ENCODE peak calls at places on chromosomes 12 and 14, in six cellular contexts. H is heart left ventricle, N is A673, P is neural crest cell, M is RWPE1, E is H9. V is an unnamed sample.

GRCh38 chr14:26377150-26377549 is 220.7 kb downstream of the NOVA1 start:
- DNase-seq in N (no peak), E (peak), M (no peak), H (no peak), P (no peak), V (no peak)

GRCh38 chr12:124790650-124791400 is 72.8 kb downstream of the SCARB1 start:
- DNase-seq in N (no peak), H (no peak), P (no peak), M (no peak), E (no peak), V (no peak)

GRCh38 chr14:97218713-97219355 is 421.7 kb downstream of the VRK1 start:
- DNase-seq in P (peak), M (no peak), N (peak), H (no peak), E (peak), V (no peak)

GRCh38 chr14:92382677-92383076 is 59.7 kb downstream of the SLC24A4 start:
- DNase-seq in E (no peak), P (no peak), M (peak), N (no peak), H (no peak), V (peak)

GRCh38 chr12:66965613-66966012 is 286.7 kb upstream of the GRIP1 start:
- DNase-seq in H (no peak), P (no peak), N (peak), M (no peak), E (no peak), V (no peak)

GRCh38 chr12:113019045-113019444 is 37.5 kb upstream of the DTX1 start:
- DNase-seq in H (no peak), E (no peak), M (peak), N (peak), P (no peak), V (no peak)

GRCh38 chr12:53413485-53414215 is 10.0 kb upstream of the AMHR2 start:
- DNase-seq in P (no peak), E (no peak), N (peak), H (no peak), M (no peak), V (no peak)

GRCh38 chr12:78447373-78447772 is 417.2 kb upstream of the SYT1 start:
- DNase-seq in M (no peak), N (no peak), E (no peak), P (no peak), H (no peak), V (no peak)

GRCh38 chr14:67359319-67359774 is 257 bp downstream of the ATP6V1D start:
- DNase-seq in N (no peak), H (peak), E (no peak), P (no peak), M (peak), V (peak)

GRCh38 chr14:103483600-103483999 is 39.0 kb downstream of the CKB start:
- DNase-seq in P (no peak), M (peak), N (no peak), H (no peak), E (no peak), V (no peak)

GRCh38 chr14:103402700-103403099 is 17.5 kb downstream of the MARK3 start:
- DNase-seq in H (no peak), N (peak), M (no peak), P (no peak), E (no peak), V (peak)

GRCh38 chr14:41423503-41423902 is 183.2 kb upstream of the LRFN5 start:
- DNase-seq in E (no peak), H (no peak), N (no peak), M (no peak), P (no peak), V (no peak)

GRCh38 chr12:124464062-124464461 is 103.3 kb downstream of the NCOR2 start:
- DNase-seq in H (no peak), P (no peak), M (no peak), E (no peak), N (peak), V (no peak)

GRCh38 chr12:100716949-100717732 is 77.4 kb upstream of the ANO4 start:
- DNase-seq in E (peak), P (peak), N (peak), H (no peak), M (peak), V (peak)

GRCh38 chr12:117098361-117099217 is 627 bp downstream of the TESC start:
- DNase-seq in H (no peak), E (no peak), M (no peak), N (no peak), P (no peak), V (no peak)

GRCh38 chr14:72535485-72535884 is 358.4 kb downstream of the DPF3 start:
- DNase-seq in H (no peak), M (no peak), P (no peak), E (no peak), N (no peak), V (no peak)

DNA sequence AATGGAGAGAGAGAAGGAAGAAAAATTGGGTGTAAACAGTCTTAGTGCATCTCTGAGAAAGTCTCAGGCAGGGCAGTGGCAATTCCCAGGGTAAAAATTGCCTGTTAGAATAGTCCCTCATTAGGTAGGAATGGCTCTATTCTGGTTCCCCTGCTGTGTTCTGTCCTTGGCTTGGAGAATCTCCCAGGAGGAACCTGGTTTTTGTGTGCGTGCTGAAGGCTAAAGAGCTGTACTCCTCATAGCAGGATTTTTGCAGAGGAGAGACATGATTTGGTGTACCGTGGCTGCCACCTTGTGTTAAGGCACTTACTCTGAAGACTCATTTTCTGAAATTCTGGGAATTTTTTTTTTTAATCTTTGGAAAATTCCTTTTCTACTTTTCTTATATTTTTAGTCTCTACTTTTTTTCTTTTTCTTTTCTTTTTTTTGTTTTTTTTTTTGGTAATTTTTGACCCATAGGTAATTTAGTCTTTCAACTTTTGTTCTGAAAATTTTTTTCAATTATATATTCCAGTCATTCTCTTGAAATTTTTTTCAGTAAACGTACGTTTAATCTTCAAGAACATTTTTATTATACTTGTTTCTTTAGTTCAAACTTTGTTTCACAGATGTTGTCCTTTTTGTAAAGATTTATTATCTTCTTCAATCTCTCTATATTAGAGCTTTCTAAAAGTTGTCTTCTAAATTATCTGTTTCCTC is 63.8 kb downstream of the FBXO33 start:
- DNase-seq in M (peak), H (peak), E (peak), N (peak), P (peak), V (peak)
- TF ChIP-seq CTCF in M (peak), H (peak), E (peak), N (peak), P (peak), V (peak)

GRCh38 chr12:1546931-1547640 is 47.3 kb downstream of the FBXL14 start:
- DNase-seq in E (no peak), N (no peak), P (no peak), H (no peak), M (no peak), V (no peak)

GRCh38 chr12:1542599-1542998 is 51.8 kb downstream of the FBXL14 start:
- DNase-seq in H (no peak), M (no peak), E (no peak), N (no peak), P (no peak), V (no peak)

GRCh38 chr12:1540690-1541089 is 53.7 kb downstream of the FBXL14 start:
- DNase-seq in N (no peak), H (no peak), M (peak), P (no peak), E (no peak), V (peak)

DNA sequence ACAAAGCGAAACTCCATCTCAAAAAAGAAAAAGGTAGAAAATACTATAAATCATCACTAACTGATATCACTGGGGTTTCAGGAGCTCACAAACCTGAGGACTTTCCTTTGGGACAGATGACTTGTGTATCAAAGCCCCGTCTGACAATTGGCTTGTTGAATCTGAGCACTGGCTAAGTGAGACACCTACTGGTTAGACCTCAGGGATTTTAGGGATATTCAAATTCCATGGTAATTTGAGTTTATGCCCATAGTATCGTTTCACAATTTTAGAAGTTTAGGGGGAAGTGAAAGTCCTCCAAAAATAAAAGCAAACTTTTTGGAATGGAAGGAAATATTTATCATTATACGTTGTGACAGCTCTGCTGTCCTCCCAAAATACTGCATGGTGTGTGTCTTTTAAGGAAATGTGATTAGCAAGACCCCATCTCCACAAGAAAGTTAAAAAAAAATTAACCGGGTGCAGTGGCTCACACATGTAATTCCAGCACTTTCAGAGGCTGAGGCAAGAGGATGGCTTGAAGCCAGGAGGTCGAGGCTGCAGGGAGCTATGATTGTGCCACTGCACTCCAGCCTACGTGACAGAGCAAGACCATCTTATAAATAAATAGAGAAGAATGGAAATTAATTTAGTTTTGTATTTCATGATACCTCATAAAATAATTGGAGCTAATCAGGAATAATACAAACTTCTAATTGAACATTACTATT is 49.2 kb downstream of the FBXL14 start:
- DNase-seq in H (no peak), P (no peak), M (no peak), E (no peak), N (peak), V (peak)
- TF ChIP-seq CTCF in H (no peak), P (peak), M (no peak), E (peak), N (peak), V (peak)

DNA sequence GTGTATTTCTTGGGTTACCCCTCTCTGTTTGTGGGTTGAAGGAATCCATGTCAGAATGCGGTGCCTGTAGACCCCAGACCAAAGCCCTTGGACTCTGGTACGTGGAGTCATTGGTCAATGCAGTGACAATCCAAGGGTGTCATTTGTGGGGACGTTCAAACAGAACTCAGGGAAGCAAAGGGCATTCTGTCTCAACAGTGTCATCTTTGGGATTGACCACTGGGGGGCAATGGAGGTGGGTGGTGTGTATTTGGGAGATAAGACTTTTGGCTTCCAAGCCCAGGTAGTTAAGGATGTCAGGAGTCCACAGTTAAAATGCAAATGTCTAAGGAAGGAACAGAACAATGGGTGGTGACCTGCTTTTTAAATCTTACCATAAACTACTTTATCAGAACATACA is 54.6 kb upstream of the CCDC175 start:
- DNase-seq in H (no peak), P (no peak), M (peak), N (peak), E (peak), V (peak)
- TF ChIP-seq CTCF in H (no peak), P (peak), M (no peak), N (peak), E (peak), V (peak)

GRCh38 chr14:74637184-74637562 is 25.1 kb upstream of the LTBP2 start:
- DNase-seq in H (no peak), M (no peak), N (no peak), E (no peak), P (no peak), V (no peak)
- TF ChIP-seq CTCF in H (no peak), M (no peak), N (no peak), E (no peak), P (no peak), V (no peak)

GRCh38 chr12:673849-674248 is 10.6 kb upstream of the NINJ2 start:
- DNase-seq in N (no peak), H (no peak), E (no peak), P (no peak), M (no peak), V (no peak)

GRCh38 chr12:675562-675961 is 12.3 kb upstream of the NINJ2 start:
- DNase-seq in E (no peak), H (no peak), N (no peak), M (no peak), P (no peak), V (no peak)

GRCh38 chr12:678747-679712 is 15.8 kb upstream of the NINJ2 start:
- DNase-seq in H (no peak), P (no peak), M (no peak), E (no peak), N (no peak), V (no peak)

GRCh38 chr12:674272-674781 is 11.1 kb upstream of the NINJ2 start:
- DNase-seq in M (no peak), E (no peak), H (no peak), P (no peak), N (peak), V (no peak)
- TF ChIP-seq CTCF in M (no peak), E (no peak), H (no peak), P (no peak), N (no peak), V (no peak)

DNA sequence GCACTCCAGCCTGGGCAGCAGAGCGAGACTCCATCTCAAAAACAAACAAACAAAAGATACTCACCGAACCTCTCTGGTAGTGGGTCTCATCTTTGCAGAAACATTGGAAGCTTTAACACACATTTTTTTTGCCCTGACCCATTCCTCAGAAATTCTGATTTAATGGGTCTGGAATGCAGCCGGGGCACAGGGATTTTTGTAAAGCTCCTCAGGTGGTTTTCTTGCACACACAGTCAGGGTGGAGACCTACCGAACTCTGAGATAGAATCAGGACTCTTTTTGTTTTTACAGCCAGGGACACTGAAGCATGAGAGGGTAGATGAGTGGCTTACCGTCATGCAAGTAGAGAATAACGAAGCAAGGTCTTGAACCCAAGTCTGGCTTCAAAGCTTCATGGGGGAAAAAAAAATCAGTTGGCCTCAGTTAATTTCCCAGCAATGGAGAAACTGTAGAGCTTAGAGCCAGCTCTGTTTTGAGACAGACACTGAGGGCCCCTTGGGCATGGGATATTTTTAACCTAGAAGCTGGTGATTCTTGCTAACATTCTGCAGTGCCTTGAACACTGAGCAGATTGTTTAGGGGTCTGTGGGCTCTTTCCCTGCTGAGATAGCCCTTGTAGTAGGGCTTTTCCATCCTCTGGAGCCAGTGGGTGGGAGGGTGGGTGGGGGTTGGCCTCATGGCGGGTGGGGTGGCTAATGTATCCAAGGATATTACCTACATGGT is 4.8 kb downstream of the RNU4-2 start:
- DNase-seq in N (no peak), H (no peak), E (no peak), M (no peak), P (no peak), V (no peak)
- TF ChIP-seq CTCF in N (no peak), H (no peak), E (no peak), M (no peak), P (no peak), V (no peak)

GRCh38 chr12:25970082-25970481 is 11.6 kb downstream of the RASSF8 start:
- DNase-seq in M (no peak), H (no peak), P (no peak), N (no peak), E (no peak), V (no peak)

GRCh38 chr12:25972783-25973182 is 14.3 kb downstream of the RASSF8 start:
- DNase-seq in N (no peak), E (no peak), M (no peak), H (no peak), P (no peak), V (no peak)

GRCh38 chr12:25975179-25975578 is 16.7 kb downstream of the RASSF8 start:
- DNase-seq in H (no peak), E (no peak), N (no peak), M (no peak), P (no peak), V (no peak)

GRCh38 chr12:25971675-25972035 is 13.2 kb downstream of the RASSF8 start:
- DNase-seq in N (no peak), H (no peak), E (no peak), M (no peak), P (no peak), V (no peak)

DNA sequence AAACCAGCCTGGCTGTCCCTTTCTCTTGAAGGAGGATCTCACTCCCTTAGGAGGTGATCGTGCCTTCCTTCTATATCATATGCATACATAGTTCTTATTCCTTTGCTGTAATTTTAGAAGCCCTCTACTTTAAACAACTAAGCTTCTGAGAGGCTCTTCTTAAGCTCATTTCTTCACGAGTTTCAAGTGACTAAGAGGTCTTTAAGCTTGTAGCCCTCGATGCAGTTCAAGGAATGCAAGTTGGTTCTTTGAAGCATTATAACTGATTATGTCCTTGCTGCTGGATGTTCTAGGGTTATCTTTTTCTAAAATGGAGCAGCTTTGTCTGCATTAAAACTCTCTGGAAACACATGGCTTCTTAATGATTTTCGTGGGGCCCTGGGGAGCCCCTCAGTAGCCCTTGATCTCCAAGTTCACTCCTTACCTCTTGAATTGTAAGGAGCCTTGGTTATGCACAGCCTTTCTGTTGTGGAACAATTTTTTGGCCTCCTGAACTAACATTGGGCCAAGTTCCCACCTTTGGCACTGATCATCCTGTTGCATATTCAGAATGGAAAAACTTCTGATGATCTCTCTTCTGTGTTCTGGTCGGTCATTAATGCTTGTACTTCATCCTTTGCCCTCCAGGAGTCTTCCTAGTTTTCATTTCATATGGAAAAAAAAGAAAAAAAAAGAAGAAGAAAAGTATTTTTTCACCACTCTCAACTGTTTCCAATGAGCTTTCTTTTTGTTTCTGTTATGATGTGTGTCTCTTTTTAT is 12.6 kb downstream of the RASSF8 start:
- DNase-seq in H (no peak), E (no peak), P (no peak), N (no peak), M (no peak), V (no peak)
- TF ChIP-seq CTCF in H (no peak), E (peak), P (peak), N (no peak), M (no peak), V (no peak)

DNA sequence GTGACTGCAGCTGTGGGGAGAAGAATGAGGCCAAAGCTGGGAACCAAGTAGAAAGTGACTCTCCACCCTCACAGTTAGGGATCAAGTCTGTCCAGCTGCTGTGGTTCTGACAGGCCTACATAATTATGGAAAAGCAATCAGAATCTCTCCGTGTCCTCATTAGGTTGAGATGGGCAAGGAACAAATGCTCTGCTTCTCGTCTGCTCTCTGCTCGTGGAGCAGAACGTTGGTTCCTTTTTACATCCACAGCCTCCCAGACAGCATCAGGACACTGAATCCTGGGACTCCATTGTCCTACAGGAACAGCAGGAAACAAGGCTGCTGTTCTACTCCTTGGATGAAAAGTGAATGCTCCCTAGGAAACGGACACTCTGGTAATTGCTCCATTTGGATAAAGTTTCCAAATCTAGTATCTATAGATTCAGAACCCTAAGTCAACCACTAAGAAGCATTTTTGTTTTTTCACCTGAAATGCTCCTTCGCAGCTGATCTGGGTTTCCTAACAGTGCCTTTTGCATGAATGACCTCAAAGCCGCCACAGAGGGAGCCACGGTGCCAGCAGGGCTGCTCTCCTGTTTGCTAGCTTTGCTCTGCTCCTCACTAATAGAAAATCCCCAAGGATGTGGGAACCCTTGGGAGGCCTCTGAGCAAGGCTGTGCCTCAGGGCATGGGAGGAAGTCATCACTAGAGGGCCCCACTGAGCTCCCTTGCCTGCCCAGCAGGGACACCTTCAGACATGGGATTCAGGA is 102.0 kb downstream of the EGLN3 start:
- DNase-seq in P (peak), M (peak), H (peak), N (peak), E (peak), V (peak)
- TF ChIP-seq CTCF in P (peak), M (peak), H (peak), N (peak), E (peak), V (peak)

GRCh38 chr12:65609359-65609771 is 214.9 kb upstream of the HMGA2 start:
- DNase-seq in N (peak), P (no peak), M (peak), E (no peak), H (no peak), V (peak)
- TF ChIP-seq CTCF in N (peak), P (no peak), M (peak), E (no peak), H (no peak), V (no peak)